ENCODE peak calls at places on chromosomes 13 and 19, in six cellular contexts. X, F, H, Y, B and V are unnamed samples.

GRCh38 chr19:45676851-45677263 is 8.8 kb downstream of the GIPR start:
- DNase-seq in X (peak; percentile 68), F (peak; percentile 46), H (no peak), Y (peak; percentile 34), B (no peak), V (no peak)

GRCh38 chr19:4415352-4415751 is 12.9 kb downstream of the CHAF1A start:
- DNase-seq in X (no peak), F (no peak), H (no peak), Y (no peak), B (no peak), V (no peak)

GRCh38 chr13:33472446-33472845 is 186.9 kb upstream of the STARD13 start:
- DNase-seq in X (no peak), F (no peak), H (no peak), Y (no peak), B (no peak), V (no peak)

GRCh38 chr13:43094901-43095300 is 71.5 kb downstream of the DNAJC15 start:
- DNase-seq in X (no peak), F (no peak), H (no peak), Y (no peak), B (peak; percentile 57), V (no peak)

GRCh38 chr19:50202962-50203280 is 501 bp upstream of the MYH14 start:
- DNase-seq in X (no peak), F (no peak), H (no peak), Y (no peak), B (no peak), V (no peak)

GRCh38 chr13:102569488-102569887 is 27.3 kb upstream of the TPP2 start:
- DNase-seq in X (no peak), F (no peak), H (no peak), Y (no peak), B (no peak), V (no peak)

GRCh38 chr13:74288361-74288911 is 154.2 kb upstream of the KLF12 start:
- DNase-seq in X (peak; percentile 42), F (peak; percentile 46), H (peak; percentile 49), Y (no peak), B (no peak), V (no peak)

GRCh38 chr13:36555151-36555986 is 118.5 kb upstream of the SERTM1 start:
- DNase-seq in X (no peak), F (no peak), H (no peak), Y (no peak), B (no peak), V (no peak)

GRCh38 chr19:42121666-42122069 is 10.6 kb downstream of the POU2F2 start:
- DNase-seq in X (peak; percentile 76), F (no peak), H (peak; percentile 67), Y (peak; percentile 76), B (peak; percentile 67), V (no peak)

GRCh38 chr19:29262085-29262484 is 49.1 kb upstream of the UQCRFS1 start:
- DNase-seq in X (no peak), F (no peak), H (no peak), Y (no peak), B (no peak), V (no peak)

GRCh38 chr13:72920097-72920496 is 138.2 kb downstream of the PIBF1 start:
- DNase-seq in X (no peak), F (no peak), H (peak; percentile 60), Y (no peak), B (no peak), V (no peak)

GRCh38 chr19:41411682-41412265 is 14.2 kb downstream of the BCKDHA start:
- DNase-seq in X (no peak), F (no peak), H (peak; percentile 85), Y (no peak), B (no peak), V (no peak)

GRCh38 chr13:35781661-35782060 is 305.2 kb upstream of the MAB21L1 start:
- DNase-seq in X (no peak), F (no peak), H (no peak), Y (no peak), B (no peak), V (no peak)

GRCh38 chr13:112032186-112032835 is 34.6 kb upstream of the SOX1 start:
- DNase-seq in X (no peak), F (no peak), H (no peak), Y (no peak), B (no peak), V (no peak)

GRCh38 chr13:27182844-27183497 is 11.4 kb upstream of the USP12 start:
- DNase-seq in X (no peak), F (no peak), H (peak; percentile 81), Y (no peak), B (no peak), V (no peak)

GRCh38 chr19:27851543-27852060 is 1361.3 kb downstream of the UQCRFS1 start:
- DNase-seq in X (no peak), F (no peak), H (no peak), Y (no peak), B (no peak), V (no peak)

GRCh38 chr19:46902402-46902766 is 41.6 kb downstream of the ARHGAP35 start:
- DNase-seq in X (no peak), F (no peak), H (no peak), Y (no peak), B (no peak), V (no peak)

GRCh38 chr19:47306303-47306702 is 3.4 kb upstream of the C5AR1 start:
- DNase-seq in X (no peak), F (no peak), H (no peak), Y (no peak), B (no peak), V (no peak)

GRCh38 chr19:3618144-3618810 is 8.3 kb downstream of the CACTIN start:
- DNase-seq in X (peak; percentile 60), F (no peak), H (peak; percentile 72), Y (peak; percentile 51), B (peak; percentile 76), V (peak; percentile 64)